ENCODE peak calls at places on chromosomes 3 and 15, in seven cellular contexts. J is astrocyte, F is K562, L is hepatocyte, V is psoas muscle, C is SK-N-SH, P is brain microvascular endothelial cell. Z is an unnamed sample. For H3K27me3, the result is how much of the 10 kb centered on the place peaks cover.

GRCh38 chr15:36724493-36724892 is 145.1 kb downstream of the CDIN1 start:
- DNase-seq in J (no peak), F (no peak), L (no peak), V (no peak), C (no peak), P (no peak), Z (no peak)

GRCh38 chr3:4047343-4047742 is 248.1 kb downstream of the LRRN1 start:
- DNase-seq in J (no peak), F (no peak), L (no peak), V (no peak), C (no peak), P (no peak), Z (no peak)

GRCh38 chr3:52712291-52713212 is 6.6 kb downstream of the SPCS1 start:
- DNase-seq in J (no peak), F (no peak), L (no peak), V (peak), C (no peak), P (no peak), Z (no peak)

GRCh38 chr3:74267583-74268184 is 346.8 kb downstream of the CNTN3 start:
- DNase-seq in J (peak), F (peak), L (peak), V (no peak), C (peak), P (peak), Z (peak)

GRCh38 chr3:69558912-69559311 is 173.0 kb upstream of the FRMD4B start:
- DNase-seq in J (no peak), F (no peak), L (peak), V (no peak), C (no peak), P (no peak), Z (no peak)

GRCh38 chr15:39207532-39208115 is 373.3 kb upstream of the THBS1 start:
- DNase-seq in J (no peak), F (no peak), L (no peak), V (no peak), C (no peak), P (no peak), Z (no peak)

GRCh38 chr3:170603770-170604510 is 18.1 kb upstream of the SLC7A14 start:
- DNase-seq in J (peak), F (no peak), L (no peak), V (no peak), C (no peak), P (peak), Z (peak)

GRCh38 chr3:61736506-61736905 is 175.1 kb downstream of the PTPRG start:
- DNase-seq in J (peak), F (no peak), L (no peak), V (no peak), C (no peak), P (no peak), Z (no peak)

GRCh38 chr3:83500422-83500821 is 1458.4 kb upstream of the CADM2 start:
- DNase-seq in J (peak), F (no peak), L (peak), V (no peak), C (no peak), P (no peak), Z (no peak)

GRCh38 chr15:67303490-67304363 is 49.1 kb downstream of the IQCH start:
- DNase-seq in J (peak), F (peak), L (peak), V (no peak), C (peak), P (peak), Z (peak)

GRCh38 chr15:88090406-88091085 is 166.0 kb downstream of the NTRK3 start:
- DNase-seq in J (no peak), F (no peak), L (no peak), V (no peak), C (no peak), P (no peak), Z (peak)

GRCh38 chr3:62070891-62071290 is 302.5 kb downstream of the FEZF2 start:
- DNase-seq in J (no peak), F (no peak), L (no peak), V (no peak), C (no peak), P (no peak), Z (no peak)

GRCh38 chr3:38361496-38361895 is 14.9 kb downstream of the XYLB start:
- DNase-seq in J (no peak), F (no peak), L (no peak), V (no peak), C (no peak), P (no peak), Z (no peak)

GRCh38 chr3:126941721-126942270 is 41.1 kb upstream of the PLXNA1 start:
- DNase-seq in J (no peak), F (no peak), L (no peak), V (no peak), C (no peak), P (no peak), Z (no peak)

GRCh38 chr3:180320631-180321030 is 281.3 kb upstream of the TTC14 start:
- DNase-seq in J (no peak), F (no peak), L (no peak), V (no peak), C (no peak), P (no peak), Z (no peak)

GRCh38 chr15:46854559-46854958 is 862.7 kb upstream of the SEMA6D start:
- DNase-seq in J (peak), F (no peak), L (no peak), V (no peak), C (no peak), P (no peak), Z (no peak)

GRCh38 chr15:23759964-23760363 is 72.9 kb upstream of the NDN start:
- DNase-seq in J (no peak), F (no peak), L (peak), V (no peak), C (no peak), P (no peak), Z (peak)

GRCh38 chr3:20054549-20054987 is 14.3 kb downstream of the KAT2B start:
- DNase-seq in J (peak), F (no peak), L (peak), V (peak), C (peak), P (peak), Z (no peak)

GRCh38 chr3:50562866-50563265 is 4.7 kb downstream of the C3orf18 start:
- DNase-seq in J (peak), F (no peak), L (no peak), V (no peak), C (no peak), P (no peak), Z (no peak)

GRCh38 chr3:136787226-136787793 is 31.6 kb upstream of the SLC35G2 start:
- DNase-seq in J (peak), F (peak), L (no peak), V (no peak), C (no peak), P (peak), Z (no peak)

GRCh38 chr3:29789686-29790085 is 508.8 kb downstream of the RBMS3 start:
- DNase-seq in J (peak), F (no peak), L (no peak), V (no peak), C (peak), P (no peak), Z (no peak)

DNA sequence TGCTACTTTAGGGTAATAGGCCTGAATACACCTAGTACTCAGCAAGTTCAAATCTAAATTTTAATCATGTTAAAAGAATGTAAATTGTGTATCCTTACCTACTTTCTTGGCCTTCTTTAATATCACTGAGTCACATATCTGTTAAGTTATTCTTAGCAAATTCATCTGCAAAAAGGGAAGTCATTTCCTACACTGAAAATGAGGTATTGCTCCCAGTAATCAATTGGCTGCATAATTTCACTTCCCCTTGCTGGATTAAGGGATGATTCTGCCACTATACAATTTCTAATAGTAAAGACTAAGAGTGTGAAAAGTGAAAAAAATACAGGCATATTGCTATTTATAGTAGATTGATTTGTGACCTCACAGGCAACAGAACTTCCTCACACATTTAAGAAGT is 47.8 kb downstream of the CCDC54 start:
- DNase-seq in J (no peak), F (no peak), L (no peak), V (no peak), C (no peak), P (no peak), Z (no peak)
- H3K27ac ChIP-seq in J (no peak), F (no peak), L (no peak), V (no peak), C (no peak), P (no peak), Z (no peak)

GRCh38 chr3:11335056-11335608 is 62.9 kb downstream of the ATG7 start:
- DNase-seq in J (peak), F (peak), L (peak), V (no peak), C (peak), P (peak), Z (peak)
- H3K27me3 ChIP-seq in J (under half), F (under half), L (under half), V (under half), C (under half), P (under half), Z (under half)

DNA sequence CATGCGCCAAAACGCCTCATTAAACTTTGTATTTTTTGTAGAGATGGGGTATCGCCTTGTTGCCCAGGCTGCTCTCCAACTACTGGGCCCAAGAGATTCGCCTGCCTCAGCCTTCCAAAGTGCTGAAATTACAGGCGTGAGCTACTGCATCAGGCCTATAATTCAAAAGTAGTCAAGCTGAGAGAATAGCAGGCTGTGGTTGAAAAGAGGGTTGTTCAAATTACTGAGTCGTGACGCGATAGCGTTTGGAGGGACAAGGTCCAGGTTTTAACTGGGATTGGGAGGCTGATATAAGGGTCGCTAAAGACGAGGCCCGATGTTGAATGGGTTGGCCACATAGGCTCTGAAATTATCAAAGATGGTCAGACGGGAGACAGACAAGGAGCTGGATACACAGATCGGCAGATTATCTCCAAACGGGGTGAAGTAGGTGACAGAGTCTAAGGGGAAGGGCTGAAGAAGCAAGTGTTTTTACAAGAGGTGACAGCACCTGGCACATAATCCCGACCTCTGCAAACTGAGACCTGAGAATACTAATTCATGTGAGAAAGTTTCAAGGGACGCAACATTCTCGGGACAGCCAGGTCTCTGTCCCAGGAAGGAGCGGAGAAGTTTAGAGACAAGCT is 772 bp upstream of the ARID3B start:
- DNase-seq in J (peak), F (no peak), L (no peak), V (no peak), C (peak), P (no peak), Z (peak)
- H3K27ac ChIP-seq in J (peak), F (peak), L (peak), V (peak), C (peak), P (peak), Z (peak)

DNA sequence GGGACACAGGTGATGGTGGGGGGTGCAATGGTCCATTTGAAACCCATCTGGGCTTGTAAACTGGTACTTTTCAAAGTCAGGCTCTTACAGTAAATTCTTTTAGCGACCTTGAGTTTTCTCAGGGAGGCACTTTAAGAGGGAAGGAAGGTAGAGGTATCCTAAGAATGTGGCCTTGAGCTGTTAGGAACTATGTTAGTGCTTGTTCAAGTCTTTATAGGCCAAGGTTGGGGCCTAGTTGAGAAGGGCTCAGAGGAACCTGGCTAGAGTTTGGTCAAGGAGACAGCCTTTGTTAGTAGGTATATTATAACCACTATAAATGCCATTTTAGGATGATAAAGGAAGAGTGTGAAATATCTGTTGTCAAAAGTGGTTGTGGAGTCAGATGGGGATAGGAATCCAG is 9.2 kb upstream of the CCK start:
- DNase-seq in J (no peak), F (no peak), L (no peak), V (no peak), C (no peak), P (no peak), Z (no peak)
- H3K27me3 ChIP-seq in J (under half), F (under half), L (under half), V (under half), C (under half), P (under half), Z (under half)

GRCh38 chr3:10348404-10348721 is 27.5 kb upstream of the SEC13 start:
- DNase-seq in J (no peak), F (no peak), L (no peak), V (no peak), C (no peak), P (no peak), Z (no peak)
- H3K27ac ChIP-seq in J (no peak), F (no peak), L (no peak), V (no peak), C (no peak), P (no peak), Z (no peak)

DNA sequence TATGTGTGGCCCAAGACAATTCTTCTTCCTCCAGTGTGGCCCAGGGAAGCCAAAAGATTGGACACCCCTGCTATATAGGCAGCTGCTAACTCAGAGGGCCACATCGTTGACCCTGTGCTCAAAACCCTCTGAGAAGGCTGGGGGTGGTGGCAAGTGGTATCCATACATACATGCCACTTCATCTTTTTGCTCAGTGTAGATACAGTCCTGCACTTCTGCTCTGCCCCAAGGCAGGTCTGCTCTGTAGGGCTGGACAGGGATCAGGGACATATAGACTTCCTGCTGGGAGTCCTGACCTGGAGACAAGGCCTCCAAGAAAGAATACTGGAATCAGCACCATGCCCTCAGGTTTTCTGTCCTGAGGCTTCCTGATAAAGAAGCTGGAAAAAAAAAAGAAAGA is 4.5 kb upstream of the HCN4 start:
- DNase-seq in J (no peak), F (no peak), L (no peak), V (no peak), C (no peak), P (no peak), Z (no peak)
- H3K27me3 ChIP-seq in J (under half), F (under half), L (under half), V (under half), C (under half), P (under half), Z (under half)

GRCh38 chr3:57091874-57092273 is 31.4 kb downstream of the SPATA12 start:
- DNase-seq in J (no peak), F (no peak), L (no peak), V (no peak), C (no peak), P (no peak), Z (no peak)
- H3K27ac ChIP-seq in J (peak), F (no peak), L (peak), V (no peak), C (no peak), P (no peak), Z (peak)

GRCh38 chr3:71672302-71672701 is 52.9 kb downstream of the EIF4E3 start:
- DNase-seq in J (no peak), F (no peak), L (no peak), V (no peak), C (no peak), P (no peak), Z (no peak)
- H3K27me3 ChIP-seq in J (under half), F (under half), L (under half), V (under half), C (under half), P (under half), Z (under half)

DNA sequence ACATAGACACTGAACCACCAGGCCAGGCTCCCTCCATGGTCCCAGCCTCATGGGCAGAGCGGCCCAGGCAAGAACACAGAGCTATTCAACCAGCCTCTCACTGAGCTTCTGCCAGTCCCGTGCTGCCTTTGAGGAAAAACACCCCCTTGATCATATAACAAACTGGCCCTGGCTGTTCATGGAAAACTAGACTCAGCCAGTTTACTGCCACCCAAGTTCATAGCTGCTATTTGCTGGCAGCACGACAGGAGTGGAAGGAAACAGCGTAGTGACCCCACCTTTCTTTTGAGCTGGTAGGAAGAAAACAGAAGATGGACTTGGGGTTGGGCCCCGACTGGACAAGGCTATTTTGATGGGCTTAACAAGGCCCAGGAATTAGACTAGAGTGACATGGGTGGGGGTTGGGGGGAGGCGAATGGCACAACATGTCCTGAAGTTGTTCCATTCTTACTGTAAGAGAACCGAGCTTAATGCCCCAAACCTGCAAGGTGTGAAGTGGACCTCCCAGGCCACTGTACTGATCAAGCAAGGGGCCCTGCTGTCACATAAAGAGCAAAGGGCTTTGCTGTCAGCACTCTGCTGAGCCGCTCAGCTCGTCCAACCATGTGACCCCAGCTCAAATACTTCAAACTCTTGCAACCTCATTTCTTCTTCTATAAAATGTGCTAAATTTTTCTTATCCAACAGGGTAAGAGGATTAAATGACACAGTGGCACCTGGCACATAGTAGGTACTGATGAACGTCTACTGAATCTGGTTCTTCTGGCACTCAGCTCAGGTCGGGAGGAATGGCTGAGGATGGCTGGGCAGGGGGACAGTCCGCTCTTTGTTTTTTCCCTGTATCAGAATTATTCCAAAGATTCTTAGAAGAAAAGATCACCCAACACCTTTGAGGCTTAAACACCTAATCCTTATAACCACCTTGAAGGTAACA is 1.5 kb downstream of the FBXL22 start:
- DNase-seq in J (no peak), F (no peak), L (peak), V (no peak), C (peak), P (no peak), Z (no peak)
- H3K27ac ChIP-seq in J (no peak), F (no peak), L (peak), V (peak), C (no peak), P (no peak), Z (no peak)

Z was measured in SJCRH30.